ENCODE peak calls at places on chromosomes 13 and 19, in five cellular contexts. Q is DND-41, N is IMR-90, U is neural progenitor cell, Y is mammary epithelial cell. P is an unnamed sample.

GRCh38 chr19:42277821-42278809 is 9.1 kb downstream of the CIC start:
- DNase-seq in Q (no peak), Y (peak; percentile 69), U (no peak), N (no peak), P (no peak)

GRCh38 chr13:110685305-110685704 is 20.6 kb downstream of the CARS2 start:
- DNase-seq in N (peak; percentile 44), Y (no peak), U (no peak), Q (no peak), P (no peak)

GRCh38 chr19:18304194-18304495 is 18.7 kb downstream of the LSM4 start:
- DNase-seq in Y (no peak), N (no peak), Q (no peak), U (no peak), P (peak; percentile 17)

GRCh38 chr19:3813473-3814392 is 27.6 kb upstream of the MATK start:
- DNase-seq in N (no peak), Q (no peak), U (no peak), Y (no peak), P (no peak)

GRCh38 chr13:24341439-24341838 is 32.1 kb downstream of the C1QTNF9 start:
- DNase-seq in Q (no peak), U (no peak), N (peak; percentile 46), Y (peak; percentile 38), P (no peak)

GRCh38 chr19:18649371-18650047 is 12.7 kb downstream of the KLHL26 start:
- DNase-seq in U (peak; percentile 46), Q (no peak), Y (peak; percentile 48), N (peak; percentile 70), P (no peak)

GRCh38 chr19:21166436-21166835 is 24.6 kb downstream of the ZNF431 start:
- DNase-seq in Y (no peak), N (no peak), Q (no peak), U (no peak), P (no peak)

GRCh38 chr19:35033067-35034004 is 3.1 kb downstream of the SCN1B start:
- DNase-seq in Y (no peak), U (no peak), N (no peak), Q (no peak), P (no peak)

GRCh38 chr13:45121421-45121820 is 1.1 kb downstream of the GTF2F2 start:
- DNase-seq in U (peak; percentile 36), Q (no peak), Y (peak; percentile 43), N (peak; percentile 53), P (peak; percentile 9)

GRCh38 chr19:4523306-4524110 is 5.2 kb upstream of the PLIN4 start:
- DNase-seq in Q (no peak), Y (no peak), N (peak; percentile 10), U (peak; percentile 37), P (peak; percentile 39)

DNA sequence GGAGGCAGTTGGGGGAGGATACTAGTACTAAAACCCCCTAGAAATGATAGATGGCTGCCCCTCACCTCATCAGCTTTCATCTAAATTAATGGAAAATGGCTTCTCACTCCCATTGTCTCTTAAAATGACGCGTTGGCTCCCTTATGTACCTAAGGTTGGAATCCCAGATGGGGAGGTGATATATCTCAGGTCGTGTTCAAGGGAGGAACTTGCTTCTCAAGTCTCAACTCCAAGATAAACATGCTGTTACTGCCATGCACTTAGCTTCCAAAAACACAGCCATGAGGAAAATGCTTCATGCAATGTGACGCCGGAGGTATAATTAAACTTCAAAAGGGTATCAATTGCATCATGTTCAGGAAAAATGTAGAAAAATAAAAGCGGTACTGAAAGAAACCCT is 18.8 kb upstream of the UBE2L5 start:
- DNase-seq in Y (no peak), N (no peak), U (no peak), Q (no peak), P (no peak)
- H2AFZ ChIP-seq in Y (peak overlapping the region; percentile 46), N (no peak overlapping the region), U (no peak overlapping the region), Q (no peak overlapping the region), P (no peak overlapping the region)

DNA sequence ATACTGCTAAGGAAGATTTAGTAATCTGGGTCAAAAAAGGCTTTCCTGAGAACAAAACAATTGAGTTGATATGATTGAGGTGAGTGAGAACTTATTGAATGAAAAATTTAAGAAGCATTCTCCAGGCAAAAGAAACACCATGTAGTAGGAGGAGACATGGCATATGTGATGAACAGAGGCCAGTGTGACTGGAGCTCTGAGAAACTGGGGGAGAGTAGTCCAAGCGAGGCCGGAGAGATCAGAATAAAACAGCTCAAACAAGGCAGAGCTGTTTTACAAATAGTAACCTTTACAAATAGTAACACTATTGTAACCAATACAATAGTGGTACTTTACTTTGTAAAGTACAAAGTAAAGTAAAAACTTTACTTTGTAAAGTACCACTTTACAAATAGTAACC is 1159.1 kb downstream of the PCDH9 start:
- DNase-seq in Q (no peak), N (no peak), Y (no peak), U (no peak), P (no peak)
- H2AFZ ChIP-seq in Q (no peak overlapping the region), N (no peak overlapping the region), Y (no peak overlapping the region), U (peak overlapping the region; percentile 77), P (no peak overlapping the region)

DNA sequence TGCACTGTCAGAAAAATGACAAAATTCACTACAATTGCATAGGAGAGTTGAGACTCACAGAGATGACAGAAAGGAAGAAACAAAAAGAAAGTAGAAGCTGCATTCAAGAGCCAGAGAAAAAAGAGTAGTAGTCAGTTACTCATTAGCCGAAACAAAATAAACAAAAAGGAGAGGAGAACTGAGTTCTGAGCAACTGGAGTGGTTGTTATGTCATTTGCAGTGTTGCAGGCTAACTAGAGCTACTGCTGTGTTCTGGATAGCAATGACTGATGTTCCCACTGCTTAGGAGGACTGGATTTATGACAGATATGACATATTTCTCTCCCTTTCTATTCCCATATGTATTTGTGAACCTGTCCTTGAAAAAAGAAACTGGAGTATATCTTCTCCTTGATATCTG is 482.6 kb downstream of the RFC3 start:
- DNase-seq in U (no peak), Y (peak; percentile 5), Q (no peak), N (no peak), P (no peak)
- H2AFZ ChIP-seq in U (no peak overlapping the region), Y (peak overlapping the region; percentile 34), Q (no peak overlapping the region), N (no peak overlapping the region), P (no peak overlapping the region)

GRCh38 chr19:55654833-55655647 is at the start of gene U2AF2:
- DNase-seq in N (peak; percentile 89), Q (peak; percentile 96), U (peak; percentile 96), Y (peak; percentile 81), P (peak; percentile 92)

GRCh38 chr19:55654323-55654832 is 457 bp upstream of the U2AF2 start:
- DNase-seq in N (peak; percentile 99), Y (peak; percentile 98), U (peak; percentile 100), Q (peak; percentile 99), P (peak; percentile 100)

GRCh38 chr19:55652311-55653078 is 2.3 kb upstream of the U2AF2 start:
- DNase-seq in Y (no peak), N (no peak), Q (no peak), U (no peak), P (no peak)

GRCh38 chr19:55655648-55656040 is 809 bp downstream of the U2AF2 start:
- DNase-seq in Q (no peak), U (no peak), N (no peak), Y (no peak), P (no peak)

DNA sequence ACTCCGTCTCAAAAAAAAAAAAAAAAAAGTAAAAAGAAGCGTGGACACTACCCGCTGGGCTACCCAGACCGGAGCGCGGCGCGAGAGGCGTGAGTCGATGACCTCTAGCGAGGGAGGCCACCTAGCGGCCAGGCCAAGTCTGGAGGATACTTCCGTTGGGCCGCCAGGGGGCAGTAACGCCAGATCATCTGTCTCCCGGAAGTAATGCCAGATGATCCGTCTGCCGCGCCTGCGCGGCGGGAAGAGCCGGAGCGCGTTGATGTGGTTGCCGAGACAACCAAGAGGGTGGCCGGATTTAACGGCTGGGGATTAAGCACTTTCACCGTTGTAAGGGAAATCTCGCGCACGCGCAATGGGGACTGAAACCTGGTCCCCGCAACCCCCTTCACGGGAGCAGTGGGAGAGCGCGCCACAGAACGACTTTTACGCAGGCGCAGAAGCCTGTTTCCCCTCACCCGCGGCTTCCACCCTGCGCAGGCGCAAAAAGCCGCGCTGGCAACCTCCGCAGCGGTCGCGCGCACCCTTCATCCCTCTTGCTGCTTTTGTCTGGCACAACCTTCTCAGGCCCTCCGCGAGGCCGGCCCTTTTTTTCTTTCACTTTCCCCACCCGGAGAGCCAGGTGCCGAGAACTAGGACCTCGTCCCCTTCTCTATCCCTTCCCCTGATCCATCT is 1.0 kb upstream of the U2AF2 start:
- DNase-seq in Y (peak; percentile 96), N (peak; percentile 99), U (peak; percentile 99), Q (peak; percentile 99), P (peak; percentile 99)
- H2AFZ ChIP-seq in Y (peak overlapping the region; percentile 86), N (peak overlapping the region; percentile 98), U (no peak overlapping the region), Q (peak overlapping the region; percentile 68), P (peak overlapping the region; percentile 38)

DNA sequence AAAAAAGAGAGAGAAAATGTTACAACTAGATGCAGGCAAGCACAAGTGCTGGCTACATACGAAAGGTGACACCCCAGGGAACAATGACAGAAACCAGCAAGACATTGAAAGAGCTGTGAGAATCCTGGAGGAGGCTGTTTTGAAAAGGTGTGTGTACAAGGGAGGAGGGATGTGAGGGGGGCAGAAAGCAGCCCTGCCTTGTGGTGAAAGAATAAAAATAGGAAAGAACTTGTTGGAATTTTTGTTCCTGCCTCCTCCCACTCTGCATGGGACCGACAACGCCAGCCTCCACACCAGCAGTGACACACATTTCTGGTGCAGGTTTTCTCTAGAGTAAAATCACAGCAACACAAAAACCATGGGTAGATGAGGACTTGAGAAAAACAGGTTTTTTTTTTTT is 1258.6 kb downstream of the PCDH9 start:
- DNase-seq in Y (no peak), Q (no peak), U (peak; percentile 38), N (no peak), P (no peak)
- H2AFZ ChIP-seq in Y (peak overlapping the region; percentile 52), Q (no peak overlapping the region), U (peak overlapping the region; percentile 75), N (no peak overlapping the region), P (no peak overlapping the region)

GRCh38 chr19:51367565-51368365 is 1.0 kb downstream of the CLDND2 start:
- DNase-seq in Q (peak; percentile 99), N (peak; percentile 98), U (peak; percentile 99), Y (peak; percentile 95), P (no peak)
- H2AFZ ChIP-seq in Q (peak overlapping the region; percentile 79), N (peak overlapping the region; percentile 100), U (peak overlapping the region; percentile 68), Y (peak overlapping the region; percentile 98), P (no peak overlapping the region)

GRCh38 chr13:43787518-43787891 is 733 bp upstream of the ENOX1 start:
- DNase-seq in Y (no peak), N (no peak), Q (no peak), U (peak; percentile 13), P (no peak)

GRCh38 chr13:43786472-43786765 is 353 bp downstream of the ENOX1 start:
- DNase-seq in Y (no peak), U (no peak), Q (no peak), N (no peak), P (no peak)

GRCh38 chr13:43785681-43786471 is 896 bp downstream of the ENOX1 start:
- DNase-seq in N (peak; percentile 63), U (peak; percentile 77), Y (peak; percentile 56), Q (no peak), P (peak; percentile 18)

GRCh38 chr13:43786766-43787517 is at the start of gene ENOX1:
- DNase-seq in U (peak; percentile 88), N (peak; percentile 74), Q (no peak), Y (peak; percentile 64), P (peak; percentile 44)

GRCh38 chr13:43787998-43788397 is 1.2 kb upstream of the ENOX1 start:
- DNase-seq in U (peak; percentile 42), Y (no peak), N (peak; percentile 52), Q (no peak), P (peak; percentile 28)
- H2AFZ ChIP-seq in U (no peak overlapping the region), Y (peak overlapping the region; percentile 99), N (no peak overlapping the region), Q (no peak overlapping the region), P (no peak overlapping the region)

GRCh38 chr13:77514336-77514726 is 21.2 kb upstream of the SCEL start:
- DNase-seq in U (no peak), Y (no peak), N (no peak), Q (no peak), P (peak; percentile 19)
- H2AFZ ChIP-seq in U (no peak overlapping the region), Y (no peak overlapping the region), N (no peak overlapping the region), Q (no peak overlapping the region), P (no peak overlapping the region)